ENCODE peak calls at places on chromosomes 4 and X, in four cellular contexts. Z is effector memory CD8-positive, alpha-beta T cell; L is cardiac muscle cell; T is tibial artery. H is an unnamed sample.

GRCh38 chrX:104335765-104336164 is 81.0 kb upstream of the ESX1 start:
- DNase-seq in Z (no peak), L (no peak), T (no peak), H (no peak)

GRCh38 chr4:185925910-185926360 is 113.9 kb upstream of the SORBS2 start:
- DNase-seq in Z (no peak), L (peak; percentile 76), T (no peak), H (no peak)

GRCh38 chr4:56410247-56410646 is 23.0 kb upstream of the AASDH start:
- DNase-seq in Z (no peak), L (peak; percentile 52), T (no peak), H (no peak)

GRCh38 chrX:46788902-46789301 is 30.0 kb upstream of the SLC9A7 start:
- DNase-seq in Z (no peak), L (no peak), T (no peak), H (no peak)

GRCh38 chrX:39736219-39737211 is 361.2 kb downstream of the BCOR start:
- DNase-seq in Z (no peak), L (no peak), T (peak; percentile 97), H (no peak)

GRCh38 chr4:27005512-27006246 is 145.0 kb downstream of the STIM2 start:
- DNase-seq in Z (no peak), L (no peak), T (no peak), H (no peak)

GRCh38 chr4:88828846-88829245 is 131.2 kb upstream of the NAP1L5 start:
- DNase-seq in Z (no peak), L (no peak), T (no peak), H (no peak)

GRCh38 chr4:74456056-74456744 is 11.3 kb downstream of the AREG start:
- DNase-seq in Z (no peak), L (no peak), T (no peak), H (no peak)

GRCh38 chrX:8731579-8732395 is at the start of gene ANOS1:
- DNase-seq in Z (no peak), L (peak; percentile 92), T (peak; percentile 71), H (no peak)

GRCh38 chr4:98166025-98166730 is 22.9 kb upstream of the STPG2 start:
- DNase-seq in Z (no peak), L (no peak), T (no peak), H (no peak)

GRCh38 chrX:40420899-40421729 is 159.7 kb upstream of the ATP6AP2 start:
- DNase-seq in Z (no peak), L (no peak), T (no peak), H (no peak)

GRCh38 chr4:53055716-53056413 is 193.7 kb downstream of the RASL11B start:
- DNase-seq in Z (no peak), L (no peak), T (no peak), H (no peak)

GRCh38 chr4:189294570-189294969 is 646.1 kb upstream of the FRG1 start:
- DNase-seq in Z (no peak), L (no peak), T (no peak), H (no peak)

GRCh38 chr4:37666625-37667071 is 19.5 kb downstream of the RELL1 start:
- DNase-seq in Z (no peak), L (no peak), T (peak; percentile 78), H (no peak)

GRCh38 chr4:8201341-8201781 is 2.3 kb downstream of the SH3TC1 start:
- DNase-seq in Z (peak; percentile 19), L (no peak), T (no peak), H (peak; percentile 18)

GRCh38 chr4:153174821-153175567 is 29.2 kb upstream of the TRIM2 start:
- DNase-seq in Z (no peak), L (no peak), T (no peak), H (no peak)

GRCh38 chrX:45775462-45775861 is 574.8 kb upstream of the DIPK2B start:
- DNase-seq in Z (no peak), L (no peak), T (no peak), H (no peak)

GRCh38 chrX:108167211-108167872 is 75.8 kb downstream of the ATG4A start:
- DNase-seq in Z (no peak), L (no peak), T (no peak), H (no peak)

GRCh38 chr4:159267940-159268327 is 165.1 kb downstream of the RAPGEF2 start:
- DNase-seq in Z (no peak), L (no peak), T (no peak), H (no peak)

GRCh38 chrX:46268429-46268828 is 276.8 kb downstream of the ZNF674 start:
- DNase-seq in Z (no peak), L (no peak), T (no peak), H (no peak)

GRCh38 chrX:34909151-34909550 is 33.4 kb upstream of the FAM47B start:
- DNase-seq in Z (no peak), L (no peak), T (no peak), H (no peak)

GRCh38 chrX:150155396-150156048 is 207.6 kb upstream of the MAMLD1 start:
- DNase-seq in Z (no peak), L (peak; percentile 4), T (no peak), H (no peak)

GRCh38 chr4:100062921-100063320 is 112.8 kb upstream of the H2AZ1 start:
- DNase-seq in Z (no peak), L (no peak), T (no peak), H (no peak)

H was measured in activated gamma-delta T cell treated with Interleukin-2 at 50 U/mL for 16 hours.